ENCODE peak calls at places on chromosomes 2 and 18, in five cellular contexts. One of them, this sample, is unnamed.

GRCh38 chr2:230796280-230796862 is 68.4 kb upstream of the ITM2C start:
- DNase-seq in cardiac fibroblast: peak
- DNase-seq in stomach: no peak
- DNase-seq in GM10248: no peak
- DNase-seq in putamen: no peak
- DNase-seq in this sample: peak

GRCh38 chr18:3015203-3015590 is 2.3 kb upstream of the LPIN2 start:
- DNase-seq in stomach: no peak
- DNase-seq in cardiac fibroblast: peak
- DNase-seq in putamen: no peak
- DNase-seq in GM10248: no peak
- DNase-seq in this sample: peak

GRCh38 chr2:159419403-159419802 is 132.9 kb upstream of the WDSUB1 start:
- DNase-seq in GM10248: no peak
- DNase-seq in putamen: no peak
- DNase-seq in cardiac fibroblast: no peak
- DNase-seq in stomach: no peak
- DNase-seq in this sample: no peak

GRCh38 chr18:11336241-11336640 is 186.9 kb upstream of the PIEZO2 start:
- DNase-seq in GM10248: no peak
- DNase-seq in cardiac fibroblast: peak
- DNase-seq in stomach: no peak
- DNase-seq in putamen: no peak
- DNase-seq in this sample: peak

GRCh38 chr2:207505728-207506127 is 24.0 kb upstream of the CREB1 start:
- DNase-seq in GM10248: no peak
- DNase-seq in stomach: no peak
- DNase-seq in cardiac fibroblast: peak
- DNase-seq in putamen: peak
- DNase-seq in this sample: peak

GRCh38 chr2:33123216-33123615 is 176.5 kb downstream of the LTBP1 start:
- DNase-seq in putamen: no peak
- DNase-seq in stomach: no peak
- DNase-seq in GM10248: no peak
- DNase-seq in cardiac fibroblast: no peak
- DNase-seq in this sample: peak

GRCh38 chr2:123785332-123785731 is 239.8 kb upstream of the CNTNAP5 start:
- DNase-seq in stomach: no peak
- DNase-seq in GM10248: no peak
- DNase-seq in putamen: no peak
- DNase-seq in cardiac fibroblast: no peak
- DNase-seq in this sample: no peak

GRCh38 chr2:233209978-233210680 is 41.3 kb upstream of the ATG16L1 start:
- DNase-seq in cardiac fibroblast: no peak
- DNase-seq in stomach: no peak
- DNase-seq in putamen: no peak
- DNase-seq in GM10248: peak
- DNase-seq in this sample: no peak

GRCh38 chr2:172710584-172711024 is 25.0 kb upstream of the RAPGEF4 start:
- DNase-seq in GM10248: peak
- DNase-seq in stomach: no peak
- DNase-seq in cardiac fibroblast: peak
- DNase-seq in putamen: peak
- DNase-seq in this sample: peak

GRCh38 chr2:58289029-58289428 is 47.9 kb upstream of the FANCL start:
- DNase-seq in stomach: no peak
- DNase-seq in cardiac fibroblast: no peak
- DNase-seq in GM10248: no peak
- DNase-seq in putamen: no peak
- DNase-seq in this sample: no peak

GRCh38 chr2:36512705-36513104 is 85.3 kb downstream of the FEZ2 start:
- DNase-seq in stomach: no peak
- DNase-seq in cardiac fibroblast: no peak
- DNase-seq in GM10248: no peak
- DNase-seq in putamen: no peak
- DNase-seq in this sample: no peak

GRCh38 chr2:16374671-16375070 is 291.0 kb downstream of the CYRIA start:
- DNase-seq in stomach: no peak
- DNase-seq in GM10248: no peak
- DNase-seq in putamen: no peak
- DNase-seq in cardiac fibroblast: no peak
- DNase-seq in this sample: no peak

This sample was measured in fibroblast of the aortic adventitia.